ENCODE peak calls at places on chromosomes 2 and 18, in five cellular contexts. Z, H, C, Y and O are unnamed samples. For H3K4me1, the result is how much of the 10 kb centered on the place peaks cover.

GRCh38 chr2:128409326-128410034 is 90.8 kb upstream of the HS6ST1 start:
- DNase-seq in Z (no peak), H (no peak), C (no peak), Y (peak), O (no peak)

GRCh38 chr2:11155326-11156059 is at the start of gene SLC66A3:
- DNase-seq in Z (no peak), H (peak), C (peak), Y (no peak), O (no peak)

GRCh38 chr2:118878531-118879149 is 31.2 kb upstream of the EN1 start:
- DNase-seq in Z (no peak), H (no peak), C (no peak), Y (no peak), O (no peak)

GRCh38 chr2:148007219-148007900 is 13.2 kb downstream of the ORC4 start:
- DNase-seq in Z (no peak), H (no peak), C (no peak), Y (no peak), O (no peak)

GRCh38 chr18:53458944-53459580 is 765.4 kb downstream of the MBD2 start:
- DNase-seq in Z (peak), H (no peak), C (no peak), Y (no peak), O (no peak)

GRCh38 chr2:56448403-56448998 is 264.7 kb downstream of the CCDC85A start:
- DNase-seq in Z (no peak), H (peak), C (no peak), Y (peak), O (no peak)

GRCh38 chr2:153476491-153477095 is 2.0 kb downstream of the RPRM start:
- DNase-seq in Z (peak), H (no peak), C (no peak), Y (no peak), O (peak)

GRCh38 chr2:95670686-95671085 is 78.9 kb downstream of the TRIM43 start:
- DNase-seq in Z (no peak), H (no peak), C (no peak), Y (no peak), O (no peak)

GRCh38 chr2:44934962-44935853 is 6.3 kb upstream of the SIX3 start:
- DNase-seq in Z (no peak), H (no peak), C (no peak), Y (no peak), O (no peak)

GRCh38 chr2:44933434-44933951 is 8.0 kb upstream of the SIX3 start:
- DNase-seq in Z (no peak), H (no peak), C (no peak), Y (no peak), O (no peak)

GRCh38 chr2:44934024-44934423 is 7.5 kb upstream of the SIX3 start:
- DNase-seq in Z (no peak), H (no peak), C (no peak), Y (no peak), O (no peak)

GRCh38 chr2:44935854-44936185 is 5.7 kb upstream of the SIX3 start:
- DNase-seq in Z (no peak), H (no peak), C (no peak), Y (no peak), O (no peak)

DNA sequence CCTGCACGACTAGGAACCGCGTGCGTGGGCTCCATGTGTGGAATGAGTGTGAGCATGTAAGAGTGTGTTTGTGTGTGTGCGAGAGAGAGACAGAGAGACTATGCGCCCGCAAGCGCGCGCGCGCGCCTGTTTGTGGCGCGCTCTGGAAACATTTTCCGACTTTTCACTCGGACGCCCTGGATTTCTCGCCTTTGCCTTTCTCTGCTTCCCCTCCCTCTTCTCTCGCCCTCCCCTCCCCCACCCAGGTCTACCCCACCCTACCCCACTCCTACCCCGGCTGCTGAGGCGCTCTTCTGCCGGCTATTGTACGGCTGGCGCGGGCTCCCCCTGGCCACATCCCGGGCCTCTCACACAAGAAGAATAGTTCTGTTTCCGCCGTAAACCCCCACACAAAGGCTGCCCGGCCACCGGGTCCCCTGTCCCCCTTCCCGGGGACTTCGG is 7.0 kb upstream of the SIX3 start:
- DNase-seq in Z (no peak), H (no peak), C (no peak), Y (no peak), O (no peak)
- H3K4me1 ChIP-seq in Z (under half), H (under half), C (under half), Y (under half), O (under half)

GRCh38 chr2:169363570-169364150 is 1.3 kb upstream of the LRP2 start:
- DNase-seq in Z (peak), H (peak), C (peak), Y (peak), O (peak)
- H3K4me3 ChIP-seq in Z (peak), H (peak), C (peak), Y (peak), O (peak)

GRCh38 chr2:28449489-28450395 is 46.1 kb upstream of the PLB1 start:
- DNase-seq in Z (no peak), H (no peak), C (no peak), Y (no peak), O (no peak)

GRCh38 chr2:28449126-28449488 is 46.8 kb upstream of the PLB1 start:
- DNase-seq in Z (no peak), H (no peak), C (no peak), Y (no peak), O (no peak)

GRCh38 chr2:28447943-28448737 is 47.7 kb upstream of the PLB1 start:
- DNase-seq in Z (no peak), H (no peak), C (no peak), Y (no peak), O (no peak)

GRCh38 chr2:28450901-28451565 is 44.8 kb upstream of the PLB1 start:
- DNase-seq in Z (no peak), H (no peak), C (no peak), Y (no peak), O (no peak)

DNA sequence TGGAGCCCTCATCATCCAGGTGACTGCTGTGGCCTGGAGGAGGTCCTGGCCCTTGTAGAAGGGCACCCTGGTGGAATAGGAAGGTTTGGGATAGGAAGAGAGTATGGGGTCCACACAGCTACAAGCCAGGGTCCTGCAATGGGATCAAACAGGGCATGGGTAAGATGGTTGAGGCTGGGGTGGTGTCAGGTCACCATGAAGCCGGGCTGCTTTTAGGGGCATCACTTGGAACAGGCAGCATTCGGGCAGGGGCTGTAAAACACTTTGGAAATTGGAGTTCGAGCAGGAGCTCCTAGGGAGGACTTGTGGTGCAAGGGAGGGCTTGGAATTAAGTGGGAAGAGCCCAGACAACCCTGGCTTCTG is 47.1 kb upstream of the PLB1 start:
- DNase-seq in Z (no peak), H (no peak), C (no peak), Y (no peak), O (no peak)
- H3K27ac ChIP-seq in Z (no peak), H (peak), C (no peak), Y (peak), O (no peak)

DNA sequence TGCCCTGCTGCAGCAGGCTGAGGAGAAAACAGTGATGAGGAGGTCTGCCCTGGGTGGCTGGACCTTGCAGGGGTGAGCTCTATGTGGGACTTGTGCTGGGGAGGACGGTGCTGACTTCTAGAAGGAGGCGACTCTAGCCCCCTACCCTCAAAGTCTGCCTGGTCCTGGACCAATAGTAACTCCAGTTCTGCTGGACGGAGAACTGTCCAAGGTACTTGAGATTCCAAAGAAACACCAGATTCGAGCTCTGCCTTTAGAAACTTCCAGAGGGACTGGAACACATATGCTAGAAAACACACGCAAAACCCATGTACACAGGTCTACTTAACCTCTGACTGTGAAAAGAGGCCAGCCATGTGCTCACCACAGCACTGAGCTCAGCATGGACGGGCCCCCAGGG is 260.6 kb downstream of the TWIST2 start:
- DNase-seq in Z (no peak), H (no peak), C (no peak), Y (no peak), O (no peak)
- H3K4me1 ChIP-seq in Z (under half), H (under half), C (under half), Y (under half), O (under half)